ENCODE peak calls at places on chromosomes 2 and 18, in seven cellular contexts. Y is COLO829, O is GF-D8, V is NCI-H510A treated with DMSO at 0.1 percent for 48 hours, T is lower lobe of right lung, K is AG20443, X is cardiac muscle cell. A is an unnamed sample.

GRCh38 chr2:152407204-152407721 is 72.3 kb downstream of the FMNL2 start:
- DNase-seq in V (no peak), O (no peak), T (no peak), Y (peak; percentile 79), X (peak; percentile 52), K (peak; percentile 87), A (no peak)

GRCh38 chr2:95043300-95043786 is 17.8 kb downstream of the MAL start:
- DNase-seq in V (peak; percentile 3), T (peak; percentile 72), Y (no peak), K (peak; percentile 95), X (peak; percentile 91), O (no peak), A (peak; percentile 5)

GRCh38 chr2:95314964-95315611 is 17.9 kb downstream of the KCNIP3 start:
- DNase-seq in O (no peak), X (peak; percentile 30), Y (peak; percentile 20), K (peak; percentile 73), V (peak; percentile 7), T (no peak), A (no peak)

GRCh38 chr2:130963849-130964793 is 127.4 kb downstream of the ARHGEF4 start:
- DNase-seq in X (peak; percentile 15), Y (no peak), T (no peak), O (no peak), K (peak; percentile 56), V (peak; percentile 59), A (peak; percentile 8)

GRCh38 chr2:88059979-88060906 is 4.7 kb upstream of the KRCC1 start:
- DNase-seq in T (no peak), X (peak; percentile 50), K (peak; percentile 67), O (peak; percentile 13), Y (peak; percentile 73), V (peak; percentile 1), A (peak; percentile 64)

GRCh38 chr2:113174369-113174735 is 581 bp downstream of the PSD4 start:
- DNase-seq in K (no peak), Y (no peak), O (no peak), V (no peak), T (no peak), X (no peak), A (no peak)

GRCh38 chr2:230097424-230097823 is 28.7 kb upstream of the SLC16A14 start:
- DNase-seq in T (no peak), X (no peak), K (no peak), V (no peak), Y (no peak), O (no peak), A (no peak)

GRCh38 chr18:12477606-12478005 is 69.9 kb downstream of the PRELID3A start:
- DNase-seq in T (no peak), V (no peak), X (no peak), Y (no peak), O (no peak), K (no peak), A (no peak)

GRCh38 chr2:74735544-74735943 is 81.5 kb downstream of the SEMA4F start:
- DNase-seq in X (no peak), K (no peak), V (no peak), T (no peak), Y (no peak), O (no peak), A (no peak)

GRCh38 chr2:27833931-27834330 is 56.3 kb downstream of the RBKS start:
- DNase-seq in Y (no peak), X (no peak), T (no peak), O (no peak), V (no peak), K (peak; percentile 36), A (peak; percentile 58)

A was measured in amniotic epithelial cell.